ENCODE peak calls at places on chromosomes 11 and 22, in five cellular contexts. One of them, this sample, is unnamed.

GRCh38 chr11:95279921-95280861 is 49.2 kb upstream of the SESN3 start:
- DNase-seq in kidney tubule cell: peak
- DNase-seq in GM23248: peak
- DNase-seq in bronchial epithelial cell: peak
- DNase-seq in uterus: no peak
- DNase-seq in this sample: no peak

GRCh38 chr11:109795234-109795633 is 298.0 kb upstream of the ZC3H12C start:
- DNase-seq in kidney tubule cell: peak
- DNase-seq in GM23248: peak
- DNase-seq in bronchial epithelial cell: peak
- DNase-seq in uterus: no peak
- DNase-seq in this sample: no peak

GRCh38 chr11:3194016-3194816 is 24.4 kb downstream of the MRGPRG start:
- DNase-seq in kidney tubule cell: no peak
- DNase-seq in GM23248: no peak
- DNase-seq in bronchial epithelial cell: no peak
- DNase-seq in uterus: no peak
- DNase-seq in this sample: no peak

GRCh38 chr22:31102441-31103081 is 4.8 kb downstream of the SELENOM start:
- DNase-seq in kidney tubule cell: peak
- DNase-seq in GM23248: peak
- DNase-seq in bronchial epithelial cell: peak
- DNase-seq in uterus: peak
- DNase-seq in this sample: no peak

GRCh38 chr11:2649400-2649799 is 50.4 kb downstream of the KCNQ1OT1 start:
- DNase-seq in kidney tubule cell: no peak
- DNase-seq in GM23248: no peak
- DNase-seq in bronchial epithelial cell: no peak
- DNase-seq in uterus: no peak
- DNase-seq in this sample: no peak

GRCh38 chr11:12318791-12319733 is 58.3 kb upstream of the PARVA start:
- DNase-seq in kidney tubule cell: no peak
- DNase-seq in GM23248: peak
- DNase-seq in bronchial epithelial cell: no peak
- DNase-seq in uterus: peak
- DNase-seq in this sample: peak

GRCh38 chr11:19968860-19969259 is 191.4 kb downstream of the DBX1 start:
- DNase-seq in kidney tubule cell: no peak
- DNase-seq in GM23248: no peak
- DNase-seq in bronchial epithelial cell: no peak
- DNase-seq in uterus: no peak
- DNase-seq in this sample: no peak

GRCh38 chr11:81036168-81036870 is 1595.5 kb upstream of the TENM4 start:
- DNase-seq in kidney tubule cell: no peak
- DNase-seq in GM23248: no peak
- DNase-seq in bronchial epithelial cell: no peak
- DNase-seq in uterus: no peak
- DNase-seq in this sample: no peak

GRCh38 chr22:49975543-49976389 is 15.2 kb downstream of the PIM3 start:
- DNase-seq in kidney tubule cell: no peak
- DNase-seq in GM23248: peak
- DNase-seq in bronchial epithelial cell: no peak
- DNase-seq in uterus: peak
- DNase-seq in this sample: no peak

GRCh38 chr22:41857160-41857859 is 24.4 kb downstream of the SREBF2 start:
- DNase-seq in kidney tubule cell: peak
- DNase-seq in GM23248: peak
- DNase-seq in bronchial epithelial cell: peak
- DNase-seq in uterus: peak
- DNase-seq in this sample: peak

GRCh38 chr11:126124284-126124683 is 61.6 kb upstream of the CDON start:
- DNase-seq in kidney tubule cell: no peak
- DNase-seq in GM23248: no peak
- DNase-seq in bronchial epithelial cell: no peak
- DNase-seq in uterus: no peak
- DNase-seq in this sample: no peak

GRCh38 chr11:61718613-61719302 is 33.7 kb upstream of the MYRF start:
- DNase-seq in kidney tubule cell: no peak
- DNase-seq in GM23248: peak
- DNase-seq in bronchial epithelial cell: no peak
- DNase-seq in uterus: peak
- DNase-seq in this sample: no peak

This sample was measured in NCI-H526.